ENCODE peak calls at places on chromosome 16, in eight cellular contexts. One of them, this sample, is unnamed.

GRCh38 chr16:25257504-25257955 is at the start of gene ZKSCAN2:
- DNase-seq in fibroblast of pulmonary artery: peak; percentile 89
- DNase-seq in K562: peak; percentile 93
- DNase-seq in CD8-positive, alpha-beta memory T cell: peak; percentile 68
- DNase-seq in cardiac fibroblast: peak; percentile 94
- DNase-seq in dorsolateral prefrontal cortex: peak; percentile 89
- DNase-seq in iPS DF 6.9: peak; percentile 58
- DNase-seq in heart right ventricle: peak; percentile 91
- DNase-seq in this sample: peak; percentile 63

GRCh38 chr16:16930309-16931000 is 540.3 kb downstream of the XYLT1 start:
- DNase-seq in heart right ventricle: no peak
- DNase-seq in iPS DF 6.9: no peak
- DNase-seq in K562: no peak
- DNase-seq in fibroblast of pulmonary artery: no peak
- DNase-seq in CD8-positive, alpha-beta memory T cell: no peak
- DNase-seq in dorsolateral prefrontal cortex: no peak
- DNase-seq in cardiac fibroblast: no peak
- DNase-seq in this sample: no peak

GRCh38 chr16:3161235-3162018 is 26.6 kb upstream of the OR1F1 start:
- DNase-seq in fibroblast of pulmonary artery: no peak
- DNase-seq in heart right ventricle: no peak
- DNase-seq in dorsolateral prefrontal cortex: no peak
- DNase-seq in iPS DF 6.9: no peak
- DNase-seq in CD8-positive, alpha-beta memory T cell: no peak
- DNase-seq in K562: no peak
- DNase-seq in cardiac fibroblast: no peak
- DNase-seq in this sample: no peak

GRCh38 chr16:56294599-56294998 is 103.3 kb downstream of the GNAO1 start:
- DNase-seq in K562: no peak
- DNase-seq in iPS DF 6.9: no peak
- DNase-seq in cardiac fibroblast: peak; percentile 90
- DNase-seq in fibroblast of pulmonary artery: peak; percentile 70
- DNase-seq in CD8-positive, alpha-beta memory T cell: no peak
- DNase-seq in heart right ventricle: no peak
- DNase-seq in dorsolateral prefrontal cortex: no peak
- DNase-seq in this sample: peak; percentile 23

GRCh38 chr16:73771196-73771595 is 525.4 kb upstream of the PSMD7 start:
- DNase-seq in iPS DF 6.9: no peak
- DNase-seq in fibroblast of pulmonary artery: peak; percentile 2
- DNase-seq in cardiac fibroblast: peak; percentile 7
- DNase-seq in CD8-positive, alpha-beta memory T cell: no peak
- DNase-seq in heart right ventricle: no peak
- DNase-seq in K562: no peak
- DNase-seq in dorsolateral prefrontal cortex: no peak
- DNase-seq in this sample: no peak

GRCh38 chr16:26453215-26453614 is 613.5 kb upstream of the C16orf82 start:
- DNase-seq in fibroblast of pulmonary artery: no peak
- DNase-seq in dorsolateral prefrontal cortex: no peak
- DNase-seq in K562: no peak
- DNase-seq in heart right ventricle: no peak
- DNase-seq in iPS DF 6.9: no peak
- DNase-seq in CD8-positive, alpha-beta memory T cell: no peak
- DNase-seq in cardiac fibroblast: no peak
- DNase-seq in this sample: no peak

GRCh38 chr16:8958344-8958808 is 5.3 kb downstream of the USP7 start:
- DNase-seq in dorsolateral prefrontal cortex: no peak
- DNase-seq in heart right ventricle: no peak
- DNase-seq in cardiac fibroblast: peak; percentile 36
- DNase-seq in CD8-positive, alpha-beta memory T cell: no peak
- DNase-seq in fibroblast of pulmonary artery: peak; percentile 40
- DNase-seq in iPS DF 6.9: no peak
- DNase-seq in K562: peak; percentile 47
- DNase-seq in this sample: no peak

GRCh38 chr16:81614171-81614570 is 164.9 kb upstream of the PLCG2 start:
- DNase-seq in fibroblast of pulmonary artery: no peak
- DNase-seq in heart right ventricle: no peak
- DNase-seq in cardiac fibroblast: no peak
- DNase-seq in dorsolateral prefrontal cortex: no peak
- DNase-seq in CD8-positive, alpha-beta memory T cell: no peak
- DNase-seq in iPS DF 6.9: no peak
- DNase-seq in K562: no peak
- DNase-seq in this sample: no peak

GRCh38 chr16:4272114-4272954 is 489 bp downstream of the TFAP4 start:
- DNase-seq in heart right ventricle: peak; percentile 66
- DNase-seq in iPS DF 6.9: no peak
- DNase-seq in K562: peak; percentile 57
- DNase-seq in CD8-positive, alpha-beta memory T cell: peak; percentile 29
- DNase-seq in cardiac fibroblast: peak; percentile 40
- DNase-seq in dorsolateral prefrontal cortex: peak; percentile 31
- DNase-seq in fibroblast of pulmonary artery: no peak
- DNase-seq in this sample: no peak

GRCh38 chr16:28172331-28172730 is 39.4 kb downstream of the XPO6 start:
- DNase-seq in fibroblast of pulmonary artery: no peak
- DNase-seq in iPS DF 6.9: no peak
- DNase-seq in heart right ventricle: no peak
- DNase-seq in cardiac fibroblast: no peak
- DNase-seq in K562: no peak
- DNase-seq in CD8-positive, alpha-beta memory T cell: no peak
- DNase-seq in dorsolateral prefrontal cortex: no peak
- DNase-seq in this sample: no peak

GRCh38 chr16:31879937-31880321 is 6.3 kb downstream of the ZNF267 start:
- DNase-seq in heart right ventricle: no peak
- DNase-seq in cardiac fibroblast: no peak
- DNase-seq in iPS DF 6.9: no peak
- DNase-seq in dorsolateral prefrontal cortex: no peak
- DNase-seq in CD8-positive, alpha-beta memory T cell: no peak
- DNase-seq in fibroblast of pulmonary artery: no peak
- DNase-seq in K562: no peak
- DNase-seq in this sample: no peak
- H3K4me3 ChIP-seq in heart right ventricle: no peak overlapping the region
- H3K4me3 ChIP-seq in cardiac fibroblast: no peak overlapping the region
- H3K4me3 ChIP-seq in iPS DF 6.9: no peak overlapping the region
- H3K4me3 ChIP-seq in dorsolateral prefrontal cortex: no peak overlapping the region
- H3K4me3 ChIP-seq in CD8-positive, alpha-beta memory T cell: no peak overlapping the region
- H3K4me3 ChIP-seq in fibroblast of pulmonary artery: no peak overlapping the region
- H3K4me3 ChIP-seq in K562: no peak overlapping the region
- H3K4me3 ChIP-seq in this sample: no peak overlapping the region

GRCh38 chr16:12435730-12436129 is 368.0 kb downstream of the CPPED1 start:
- DNase-seq in cardiac fibroblast: no peak
- DNase-seq in K562: no peak
- DNase-seq in heart right ventricle: no peak
- DNase-seq in CD8-positive, alpha-beta memory T cell: no peak
- DNase-seq in fibroblast of pulmonary artery: no peak
- DNase-seq in iPS DF 6.9: no peak
- DNase-seq in dorsolateral prefrontal cortex: peak; percentile 10
- DNase-seq in this sample: no peak
- H3K4me3 ChIP-seq in cardiac fibroblast: no peak overlapping the region
- H3K4me3 ChIP-seq in K562: no peak overlapping the region
- H3K4me3 ChIP-seq in heart right ventricle: no peak overlapping the region
- H3K4me3 ChIP-seq in CD8-positive, alpha-beta memory T cell: no peak overlapping the region
- H3K4me3 ChIP-seq in fibroblast of pulmonary artery: no peak overlapping the region
- H3K4me3 ChIP-seq in iPS DF 6.9: no peak overlapping the region
- H3K4me3 ChIP-seq in dorsolateral prefrontal cortex: no peak overlapping the region
- H3K4me3 ChIP-seq in this sample: no peak overlapping the region

GRCh38 chr16:29314292-29314934 is 92.1 kb downstream of the NPIPB11 start:
- DNase-seq in K562: no peak
- DNase-seq in fibroblast of pulmonary artery: no peak
- DNase-seq in CD8-positive, alpha-beta memory T cell: no peak
- DNase-seq in cardiac fibroblast: no peak
- DNase-seq in dorsolateral prefrontal cortex: no peak
- DNase-seq in iPS DF 6.9: no peak
- DNase-seq in heart right ventricle: no peak
- DNase-seq in this sample: no peak
- H3K4me3 ChIP-seq in K562: no peak overlapping the region
- H3K4me3 ChIP-seq in fibroblast of pulmonary artery: no peak overlapping the region
- H3K4me3 ChIP-seq in CD8-positive, alpha-beta memory T cell: no peak overlapping the region
- H3K4me3 ChIP-seq in cardiac fibroblast: no peak overlapping the region
- H3K4me3 ChIP-seq in dorsolateral prefrontal cortex: no peak overlapping the region
- H3K4me3 ChIP-seq in iPS DF 6.9: no peak overlapping the region
- H3K4me3 ChIP-seq in heart right ventricle: no peak overlapping the region
- H3K4me3 ChIP-seq in this sample: no peak overlapping the region

DNA sequence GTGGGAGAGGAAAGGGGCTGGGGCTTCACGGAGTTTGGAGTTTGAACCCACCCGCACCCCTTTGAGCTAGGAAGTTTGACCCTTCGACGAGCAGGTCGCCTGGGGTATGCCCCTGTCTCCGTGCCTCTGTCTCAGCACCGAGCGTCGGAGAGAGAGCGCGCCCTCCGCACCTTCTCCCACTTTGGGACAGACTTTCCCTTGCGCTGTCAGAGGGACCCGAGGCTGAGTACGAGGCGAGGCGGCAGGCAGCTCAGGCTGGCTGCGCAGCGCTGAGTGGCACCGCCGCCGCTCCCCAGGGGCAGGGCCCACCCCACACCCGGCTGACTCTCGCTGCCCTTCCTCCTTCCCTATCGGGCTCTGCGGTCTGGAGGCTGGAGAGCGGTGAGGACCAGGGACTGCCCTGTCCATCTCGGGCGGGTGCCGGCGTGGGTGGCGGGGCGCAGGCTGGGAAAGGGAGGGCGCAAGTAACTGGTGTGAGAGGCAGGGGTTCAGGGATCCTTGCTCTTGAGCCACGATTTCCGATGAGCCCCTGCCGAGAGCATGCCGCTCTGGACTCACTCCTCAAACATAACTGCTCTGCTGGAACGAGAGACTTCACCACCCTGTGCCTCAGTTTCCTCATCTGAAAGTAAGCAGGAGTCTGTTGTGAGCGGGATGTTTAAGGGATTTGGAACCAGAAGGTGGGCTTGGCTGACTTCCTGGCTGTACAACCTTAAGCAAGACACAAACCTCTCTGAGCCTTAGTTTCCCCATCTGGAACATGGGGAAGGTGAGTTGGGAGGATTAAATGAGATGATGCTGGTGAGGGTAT is 981 bp downstream of the BEAN1 start:
- DNase-seq in fibroblast of pulmonary artery: no peak
- DNase-seq in CD8-positive, alpha-beta memory T cell: no peak
- DNase-seq in iPS DF 6.9: no peak
- DNase-seq in K562: no peak
- DNase-seq in heart right ventricle: no peak
- DNase-seq in dorsolateral prefrontal cortex: no peak
- DNase-seq in cardiac fibroblast: no peak
- DNase-seq in this sample: no peak
- H3K4me3 ChIP-seq in fibroblast of pulmonary artery: peak overlapping the region; percentile 31
- H3K4me3 ChIP-seq in CD8-positive, alpha-beta memory T cell: peak overlapping the region; percentile 15
- H3K4me3 ChIP-seq in iPS DF 6.9: peak overlapping the region; percentile 62
- H3K4me3 ChIP-seq in K562: no peak overlapping the region
- H3K4me3 ChIP-seq in heart right ventricle: peak overlapping the region; percentile 54
- H3K4me3 ChIP-seq in dorsolateral prefrontal cortex: peak overlapping the region; percentile 64
- H3K4me3 ChIP-seq in cardiac fibroblast: peak overlapping the region; percentile 30
- H3K4me3 ChIP-seq in this sample: no peak overlapping the region

GRCh38 chr16:78743556-78743955 is 644.1 kb downstream of the WWOX start:
- DNase-seq in fibroblast of pulmonary artery: no peak
- DNase-seq in K562: no peak
- DNase-seq in iPS DF 6.9: no peak
- DNase-seq in CD8-positive, alpha-beta memory T cell: no peak
- DNase-seq in dorsolateral prefrontal cortex: no peak
- DNase-seq in heart right ventricle: no peak
- DNase-seq in cardiac fibroblast: no peak
- DNase-seq in this sample: no peak
- H3K4me3 ChIP-seq in fibroblast of pulmonary artery: no peak overlapping the region
- H3K4me3 ChIP-seq in K562: no peak overlapping the region
- H3K4me3 ChIP-seq in iPS DF 6.9: no peak overlapping the region
- H3K4me3 ChIP-seq in CD8-positive, alpha-beta memory T cell: peak overlapping the region; percentile 63
- H3K4me3 ChIP-seq in dorsolateral prefrontal cortex: no peak overlapping the region
- H3K4me3 ChIP-seq in heart right ventricle: no peak overlapping the region
- H3K4me3 ChIP-seq in cardiac fibroblast: no peak overlapping the region
- H3K4me3 ChIP-seq in this sample: no peak overlapping the region

DNA sequence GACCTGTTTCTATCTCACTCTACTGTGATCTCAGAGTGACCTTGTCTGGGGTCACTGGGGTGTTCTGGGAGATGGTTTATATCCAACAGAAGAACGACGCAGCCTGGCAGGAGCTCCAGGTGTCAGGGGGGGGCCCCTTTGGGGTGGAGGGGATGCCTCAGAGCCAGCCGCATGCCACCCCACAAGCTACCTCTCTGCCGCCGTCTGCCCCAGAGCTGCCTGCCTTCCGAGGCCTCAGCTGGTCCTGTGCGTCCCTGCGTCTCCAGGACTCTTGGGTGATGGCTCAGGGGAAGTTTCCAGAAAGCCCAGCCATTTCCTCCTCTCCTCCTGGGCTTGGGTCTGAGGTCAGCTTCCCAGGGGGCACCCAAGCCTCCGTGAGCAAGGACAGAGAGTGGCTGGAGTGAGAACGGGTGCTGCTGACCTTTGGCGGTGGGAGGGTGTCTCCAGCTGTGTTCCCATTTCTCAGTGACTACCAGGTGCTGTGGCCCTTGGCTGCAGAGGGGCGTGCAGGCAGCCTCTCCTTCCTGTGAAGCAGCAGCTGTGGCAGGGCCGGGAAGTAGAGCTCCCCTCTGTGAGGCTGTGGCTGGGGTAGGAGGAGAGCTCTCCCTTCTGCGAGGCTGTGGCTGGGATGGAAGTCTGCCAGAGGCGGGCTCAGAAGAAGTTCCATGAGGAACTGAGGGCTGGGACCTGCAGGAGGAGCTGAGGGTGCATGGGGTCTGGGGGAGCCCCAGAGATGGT is 19.8 kb downstream of the JPH3 start:
- DNase-seq in iPS DF 6.9: no peak
- DNase-seq in fibroblast of pulmonary artery: no peak
- DNase-seq in K562: no peak
- DNase-seq in dorsolateral prefrontal cortex: no peak
- DNase-seq in heart right ventricle: no peak
- DNase-seq in CD8-positive, alpha-beta memory T cell: no peak
- DNase-seq in cardiac fibroblast: no peak
- DNase-seq in this sample: no peak
- H3K4me3 ChIP-seq in iPS DF 6.9: no peak overlapping the region
- H3K4me3 ChIP-seq in fibroblast of pulmonary artery: no peak overlapping the region
- H3K4me3 ChIP-seq in K562: no peak overlapping the region
- H3K4me3 ChIP-seq in dorsolateral prefrontal cortex: no peak overlapping the region
- H3K4me3 ChIP-seq in heart right ventricle: no peak overlapping the region
- H3K4me3 ChIP-seq in CD8-positive, alpha-beta memory T cell: no peak overlapping the region
- H3K4me3 ChIP-seq in cardiac fibroblast: no peak overlapping the region
- H3K4me3 ChIP-seq in this sample: no peak overlapping the region